ENCODE peak calls at places on chromosomes 12 and 14, in six cellular contexts. One of them, this sample, is unnamed.
A peak's percentile ranks its signal among the peaks of the same experiment; 100 is the strongest.

GRCh38 chr12:111363578-111363977 is 5.3 kb downstream of the PHETA1 start:
- DNase-seq in body of pancreas: peak; percentile 46
- DNase-seq in colonic mucosa: no peak
- DNase-seq in breast epithelium: no peak
- DNase-seq in gastrocnemius medialis: no peak
- DNase-seq in neural progenitor cell: no peak
- DNase-seq in this sample: no peak

GRCh38 chr12:96908170-96908675 is 1.2 kb downstream of the NEDD1 start:
- DNase-seq in body of pancreas: no peak
- DNase-seq in colonic mucosa: no peak
- DNase-seq in breast epithelium: no peak
- DNase-seq in gastrocnemius medialis: no peak
- DNase-seq in neural progenitor cell: no peak
- DNase-seq in this sample: no peak

GRCh38 chr12:3888654-3889053 is 15.5 kb upstream of the PARP11 start:
- DNase-seq in body of pancreas: no peak
- DNase-seq in colonic mucosa: no peak
- DNase-seq in breast epithelium: no peak
- DNase-seq in gastrocnemius medialis: no peak
- DNase-seq in neural progenitor cell: no peak
- DNase-seq in this sample: no peak

GRCh38 chr12:113955109-113955970 is 10.8 kb downstream of the RBM19 start:
- DNase-seq in body of pancreas: peak; percentile 46
- DNase-seq in colonic mucosa: peak; percentile 41
- DNase-seq in breast epithelium: no peak
- DNase-seq in gastrocnemius medialis: no peak
- DNase-seq in neural progenitor cell: peak; percentile 62
- DNase-seq in this sample: peak; percentile 94

GRCh38 chr14:80356413-80356812 is 145.1 kb upstream of the DIO2 start:
- DNase-seq in body of pancreas: peak; percentile 18
- DNase-seq in colonic mucosa: no peak
- DNase-seq in breast epithelium: no peak
- DNase-seq in gastrocnemius medialis: no peak
- DNase-seq in neural progenitor cell: peak; percentile 49
- DNase-seq in this sample: peak; percentile 61

GRCh38 chr14:74906923-74907620 is 16.0 kb downstream of the RPS6KL1 start:
- DNase-seq in body of pancreas: no peak
- DNase-seq in colonic mucosa: peak; percentile 40
- DNase-seq in breast epithelium: no peak
- DNase-seq in gastrocnemius medialis: peak; percentile 67
- DNase-seq in neural progenitor cell: no peak
- DNase-seq in this sample: peak; percentile 64

GRCh38 chr14:60736494-60736893 is 1.9 kb downstream of the MNAT1 start:
- DNase-seq in body of pancreas: no peak
- DNase-seq in colonic mucosa: no peak
- DNase-seq in breast epithelium: no peak
- DNase-seq in gastrocnemius medialis: no peak
- DNase-seq in neural progenitor cell: peak; percentile 46
- DNase-seq in this sample: no peak

GRCh38 chr12:42985506-42985905 is 396.0 kb upstream of the PRICKLE1 start:
- DNase-seq in body of pancreas: peak; percentile 9
- DNase-seq in colonic mucosa: no peak
- DNase-seq in breast epithelium: no peak
- DNase-seq in gastrocnemius medialis: no peak
- DNase-seq in neural progenitor cell: peak; percentile 82
- DNase-seq in this sample: peak; percentile 92

GRCh38 chr12:51205350-51205749 is 12.5 kb downstream of the POU6F1 start:
- DNase-seq in body of pancreas: no peak
- DNase-seq in colonic mucosa: no peak
- DNase-seq in breast epithelium: no peak
- DNase-seq in gastrocnemius medialis: no peak
- DNase-seq in neural progenitor cell: no peak
- DNase-seq in this sample: no peak

GRCh38 chr12:2593045-2593444 is 201.7 kb upstream of the FKBP4 start:
- DNase-seq in body of pancreas: no peak
- DNase-seq in colonic mucosa: no peak
- DNase-seq in breast epithelium: no peak
- DNase-seq in gastrocnemius medialis: no peak
- DNase-seq in neural progenitor cell: no peak
- DNase-seq in this sample: no peak

GRCh38 chr12:2583642-2584041 is 211.1 kb upstream of the FKBP4 start:
- DNase-seq in body of pancreas: no peak
- DNase-seq in colonic mucosa: no peak
- DNase-seq in breast epithelium: no peak
- DNase-seq in gastrocnemius medialis: no peak
- DNase-seq in neural progenitor cell: no peak
- DNase-seq in this sample: peak; percentile 46

GRCh38 chr12:2586159-2587035 is 208.4 kb upstream of the FKBP4 start:
- DNase-seq in body of pancreas: no peak
- DNase-seq in colonic mucosa: peak; percentile 24
- DNase-seq in breast epithelium: no peak
- DNase-seq in gastrocnemius medialis: no peak
- DNase-seq in neural progenitor cell: no peak
- DNase-seq in this sample: peak; percentile 83

GRCh38 chr12:2589381-2589780 is 205.4 kb upstream of the FKBP4 start:
- DNase-seq in body of pancreas: no peak
- DNase-seq in colonic mucosa: no peak
- DNase-seq in breast epithelium: no peak
- DNase-seq in gastrocnemius medialis: no peak
- DNase-seq in neural progenitor cell: no peak
- DNase-seq in this sample: no peak

DNA sequence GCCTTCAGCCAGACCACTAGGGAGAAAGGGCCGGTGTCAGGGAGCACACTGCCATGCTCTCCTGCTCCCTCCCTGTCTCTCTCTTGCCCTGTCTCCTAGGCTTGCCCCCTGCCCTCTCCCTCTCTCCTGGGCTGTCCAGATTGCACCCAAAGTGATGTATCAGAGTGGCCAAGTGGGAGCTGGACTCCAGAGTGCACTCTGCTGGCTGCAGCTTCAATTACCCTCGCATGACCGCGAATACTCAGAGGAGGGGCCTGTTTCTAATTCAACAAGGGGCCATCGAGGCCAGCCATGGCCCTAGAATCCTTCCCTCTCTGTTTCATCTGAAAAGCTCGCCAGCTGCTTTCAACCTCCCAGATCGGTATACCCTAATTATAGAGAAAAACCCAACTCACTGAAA is 206.4 kb upstream of the FKBP4 start:
- DNase-seq in body of pancreas: no peak
- DNase-seq in colonic mucosa: no peak
- DNase-seq in breast epithelium: no peak
- DNase-seq in gastrocnemius medialis: no peak
- DNase-seq in neural progenitor cell: no peak
- DNase-seq in this sample: peak; percentile 72
- TF ChIP-seq CTCF in body of pancreas: no peak
- TF ChIP-seq CTCF in colonic mucosa: no peak
- TF ChIP-seq CTCF in breast epithelium: no peak
- TF ChIP-seq CTCF in gastrocnemius medialis: no peak
- TF ChIP-seq CTCF in neural progenitor cell: no peak
- TF ChIP-seq CTCF in this sample: peak; percentile 63

DNA sequence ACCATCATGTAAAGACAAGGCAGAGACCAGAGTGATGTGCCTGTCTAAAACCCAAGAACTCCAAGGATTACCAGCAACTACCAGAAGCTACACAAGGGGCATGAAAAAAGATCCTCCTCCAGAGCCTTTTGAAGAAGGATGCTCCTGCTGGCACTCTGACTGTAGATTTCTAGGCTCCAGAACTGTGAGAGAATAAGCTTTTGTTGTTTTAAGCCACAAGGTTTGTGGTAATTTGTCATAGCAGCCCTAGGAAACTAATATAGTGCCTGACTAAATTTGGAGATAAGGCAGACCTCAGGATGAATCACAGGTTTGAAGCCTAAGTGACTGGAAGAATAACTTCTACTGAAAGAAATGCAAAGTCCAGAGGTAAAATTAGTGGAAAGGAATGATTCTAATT is 132.9 kb downstream of the CEP83 start:
- DNase-seq in body of pancreas: no peak
- DNase-seq in colonic mucosa: no peak
- DNase-seq in breast epithelium: no peak
- DNase-seq in gastrocnemius medialis: no peak
- DNase-seq in neural progenitor cell: no peak
- DNase-seq in this sample: no peak
- H3K4me1 ChIP-seq in body of pancreas: no peaks in the 10 kb centered on the region
- H3K4me1 ChIP-seq in colonic mucosa: no peaks in the 10 kb centered on the region
- H3K4me1 ChIP-seq in breast epithelium: no peaks in the 10 kb centered on the region
- H3K4me1 ChIP-seq in gastrocnemius medialis: no peaks in the 10 kb centered on the region
- H3K4me1 ChIP-seq in neural progenitor cell: peaks cover 3% of the 10 kb centered on the region
- H3K4me1 ChIP-seq in this sample: no peaks in the 10 kb centered on the region

DNA sequence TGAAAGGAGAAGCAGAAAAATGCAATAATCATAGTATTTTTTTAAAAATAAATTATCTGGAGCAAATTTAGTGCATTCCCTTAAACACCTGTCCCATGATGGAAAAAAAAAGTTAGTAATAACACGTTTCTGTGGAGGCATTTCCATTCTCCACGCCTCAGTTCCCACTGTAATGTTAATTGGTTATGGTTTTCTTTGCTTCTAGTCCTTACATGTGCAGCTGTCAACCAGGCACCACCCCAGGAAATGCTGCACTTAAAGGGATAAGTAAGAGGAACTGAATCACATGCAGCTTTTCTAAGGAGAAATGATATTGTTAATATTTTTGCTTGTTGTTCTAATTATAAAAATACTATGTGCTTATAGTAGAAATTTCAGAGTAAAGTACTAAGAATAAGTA is 240.3 kb downstream of the ZFP36L1 start:
- DNase-seq in body of pancreas: no peak
- DNase-seq in colonic mucosa: no peak
- DNase-seq in breast epithelium: no peak
- DNase-seq in gastrocnemius medialis: no peak
- DNase-seq in neural progenitor cell: no peak
- DNase-seq in this sample: no peak
- H3K27ac ChIP-seq in body of pancreas: no peak overlapping the region
- H3K27ac ChIP-seq in colonic mucosa: no peak overlapping the region
- H3K27ac ChIP-seq in breast epithelium: peak overlapping the region; percentile 80
- H3K27ac ChIP-seq in gastrocnemius medialis: peak overlapping the region; percentile 96
- H3K27ac ChIP-seq in neural progenitor cell: no peak overlapping the region
- H3K27ac ChIP-seq in this sample: no peak overlapping the region

GRCh38 chr12:77617818-77618217 is 212.9 kb upstream of the NAV3 start:
- DNase-seq in body of pancreas: no peak
- DNase-seq in colonic mucosa: no peak
- DNase-seq in breast epithelium: no peak
- DNase-seq in gastrocnemius medialis: no peak
- DNase-seq in neural progenitor cell: no peak
- DNase-seq in this sample: no peak

GRCh38 chr12:77615331-77615730 is 215.4 kb upstream of the NAV3 start:
- DNase-seq in body of pancreas: no peak
- DNase-seq in colonic mucosa: no peak
- DNase-seq in breast epithelium: no peak
- DNase-seq in gastrocnemius medialis: no peak
- DNase-seq in neural progenitor cell: peak; percentile 15
- DNase-seq in this sample: peak; percentile 63
- TF ChIP-seq CTCF in body of pancreas: no peak
- TF ChIP-seq CTCF in colonic mucosa: no peak
- TF ChIP-seq CTCF in breast epithelium: no peak
- TF ChIP-seq CTCF in gastrocnemius medialis: no peak
- TF ChIP-seq CTCF in neural progenitor cell: peak; percentile 43
- TF ChIP-seq CTCF in this sample: peak; percentile 81

GRCh38 chr12:124514996-124515932 is 52.1 kb downstream of the NCOR2 start:
- DNase-seq in body of pancreas: no peak
- DNase-seq in colonic mucosa: no peak
- DNase-seq in breast epithelium: no peak
- DNase-seq in gastrocnemius medialis: no peak
- DNase-seq in neural progenitor cell: no peak
- DNase-seq in this sample: no peak

GRCh38 chr12:124514145-124514995 is 53.0 kb downstream of the NCOR2 start:
- DNase-seq in body of pancreas: no peak
- DNase-seq in colonic mucosa: no peak
- DNase-seq in breast epithelium: no peak
- DNase-seq in gastrocnemius medialis: no peak
- DNase-seq in neural progenitor cell: no peak
- DNase-seq in this sample: no peak

GRCh38 chr12:124517260-124518050 is 50.0 kb downstream of the NCOR2 start:
- DNase-seq in body of pancreas: peak; percentile 93
- DNase-seq in colonic mucosa: peak; percentile 79
- DNase-seq in breast epithelium: peak; percentile 81
- DNase-seq in gastrocnemius medialis: peak; percentile 86
- DNase-seq in neural progenitor cell: no peak
- DNase-seq in this sample: no peak

GRCh38 chr12:124516850-124517249 is 50.6 kb downstream of the NCOR2 start:
- DNase-seq in body of pancreas: no peak
- DNase-seq in colonic mucosa: no peak
- DNase-seq in breast epithelium: no peak
- DNase-seq in gastrocnemius medialis: no peak
- DNase-seq in neural progenitor cell: no peak
- DNase-seq in this sample: no peak

GRCh38 chr12:124515981-124516380 is 51.4 kb downstream of the NCOR2 start:
- DNase-seq in body of pancreas: peak; percentile 51
- DNase-seq in colonic mucosa: no peak
- DNase-seq in breast epithelium: no peak
- DNase-seq in gastrocnemius medialis: peak; percentile 91
- DNase-seq in neural progenitor cell: no peak
- DNase-seq in this sample: no peak
- H3K4me1 ChIP-seq in body of pancreas: peaks cover 83% of the 10 kb centered on the region
- H3K4me1 ChIP-seq in colonic mucosa: peaks cover 45% of the 10 kb centered on the region
- H3K4me1 ChIP-seq in breast epithelium: peaks cover 45% of the 10 kb centered on the region
- H3K4me1 ChIP-seq in gastrocnemius medialis: peaks cover 84% of the 10 kb centered on the region
- H3K4me1 ChIP-seq in neural progenitor cell: peaks cover 47% of the 10 kb centered on the region
- H3K4me1 ChIP-seq in this sample: peaks cover 8% of the 10 kb centered on the region

DNA sequence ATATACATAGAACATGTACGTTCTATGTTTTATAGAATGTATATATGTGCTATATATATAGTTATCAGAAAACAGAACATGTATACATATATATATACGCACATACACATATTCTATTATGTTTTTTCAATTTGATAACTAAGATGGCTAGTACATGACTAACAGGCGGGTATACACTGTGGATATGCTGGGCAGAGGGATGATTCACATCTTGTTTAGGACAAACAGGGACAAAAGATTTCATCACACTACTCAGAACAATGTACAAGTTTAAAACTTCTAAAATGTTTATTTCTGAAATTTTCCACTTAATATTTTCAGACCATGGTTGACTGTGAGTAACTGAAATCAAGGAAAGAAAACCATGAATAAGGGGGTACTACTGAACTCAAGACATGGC is 17.4 kb downstream of the TIMELESS start:
- DNase-seq in body of pancreas: no peak
- DNase-seq in colonic mucosa: no peak
- DNase-seq in breast epithelium: no peak
- DNase-seq in gastrocnemius medialis: no peak
- DNase-seq in neural progenitor cell: no peak
- DNase-seq in this sample: no peak
- H3K27ac ChIP-seq in body of pancreas: no peak overlapping the region
- H3K27ac ChIP-seq in colonic mucosa: no peak overlapping the region
- H3K27ac ChIP-seq in breast epithelium: no peak overlapping the region
- H3K27ac ChIP-seq in gastrocnemius medialis: no peak overlapping the region
- H3K27ac ChIP-seq in neural progenitor cell: no peak overlapping the region
- H3K27ac ChIP-seq in this sample: no peak overlapping the region